ENCODE peak calls at places on chromosomes 6 and 20, in eight cellular contexts. W is WERI-Rb-1; S is fibroblast of mammary gland; J is EL; H is sciatic nerve; T is ovary; Y is NCI-H774; N is stimulated activated CD4-positive, alpha-beta T cell treated with anti-CD3 and anti-CD28 coated beads, Interleukin-2, amount 100 ng/mL, for 48 hours. Q is an unnamed sample.

GRCh38 chr6:153015094-153015645 is 12.7 kb upstream of the MTRF1L start:
- DNase-seq in W (no peak), S (no peak), J (peak; percentile 4), H (no peak), T (no peak), Y (no peak), N (no peak), Q (no peak)

GRCh38 chr6:141482773-141483172 is 650.0 kb upstream of the GJE1 start:
- DNase-seq in W (no peak), S (peak; percentile 66), J (peak; percentile 21), H (no peak), T (no peak), Y (peak; percentile 57), N (no peak), Q (no peak)

GRCh38 chr6:73309784-73310502 is 44.1 kb downstream of the DPPA5 start:
- DNase-seq in W (peak; percentile 58), S (peak; percentile 55), J (peak; percentile 76), H (peak; percentile 64), T (peak; percentile 70), Y (peak; percentile 81), N (peak; percentile 55), Q (peak; percentile 65)

GRCh38 chr6:129351807-129352206 is 358.2 kb downstream of the ARHGAP18 start:
- DNase-seq in W (no peak), S (no peak), J (no peak), H (no peak), T (no peak), Y (no peak), N (no peak), Q (no peak)

GRCh38 chr6:147506704-147507114 is 1.8 kb upstream of the SAMD5 start:
- DNase-seq in W (peak; percentile 79), S (peak; percentile 49), J (peak; percentile 55), H (peak; percentile 88), T (peak; percentile 80), Y (peak; percentile 67), N (peak; percentile 67), Q (peak; percentile 18)

GRCh38 chr6:92538296-92538695 is 881.1 kb downstream of the EPHA7 start:
- DNase-seq in W (no peak), S (no peak), J (no peak), H (no peak), T (no peak), Y (no peak), N (no peak), Q (no peak)

GRCh38 chr20:57736738-57737347 is 27.0 kb upstream of the PMEPA1 start:
- DNase-seq in W (no peak), S (no peak), J (no peak), H (no peak), T (no peak), Y (no peak), N (no peak), Q (no peak)

GRCh38 chr6:8658391-8658790 is 223.0 kb upstream of the SLC35B3 start:
- DNase-seq in W (no peak), S (no peak), J (no peak), H (no peak), T (no peak), Y (no peak), N (no peak), Q (no peak)

GRCh38 chr20:1150218-1150617 is 31.8 kb downstream of the PSMF1 start:
- DNase-seq in W (no peak), S (peak; percentile 61), J (no peak), H (no peak), T (no peak), Y (no peak), N (no peak), Q (no peak)

GRCh38 chr6:39404312-39404711 is 81.8 kb upstream of the KCNK16 start:
- DNase-seq in W (no peak), S (no peak), J (no peak), H (no peak), T (no peak), Y (no peak), N (no peak), Q (no peak)

GRCh38 chr6:35948725-35949124 is 27.8 kb upstream of the SRPK1 start:
- DNase-seq in W (peak; percentile 84), S (peak; percentile 41), J (peak; percentile 37), H (no peak), T (no peak), Y (no peak), N (no peak), Q (no peak)

GRCh38 chr20:19974621-19975435 is 42.3 kb upstream of the NAA20 start:
- DNase-seq in W (no peak), S (peak; percentile 95), J (peak; percentile 88), H (peak; percentile 90), T (peak; percentile 90), Y (no peak), N (no peak), Q (no peak)

GRCh38 chr6:219641-220198 is 72.6 kb upstream of the DUSP22 start:
- DNase-seq in W (no peak), S (peak; percentile 63), J (peak; percentile 58), H (peak; percentile 80), T (no peak), Y (no peak), N (no peak), Q (no peak)

GRCh38 chr6:39381535-39382140 is 59.1 kb upstream of the KCNK16 start:
- DNase-seq in W (peak; percentile 90), S (no peak), J (no peak), H (no peak), T (no peak), Y (no peak), N (no peak), Q (no peak)

GRCh38 chr6:10014561-10014960 is 400.3 kb downstream of the TFAP2A start:
- DNase-seq in W (no peak), S (no peak), J (peak; percentile 50), H (no peak), T (no peak), Y (no peak), N (no peak), Q (no peak)

GRCh38 chr6:129994410-129994809 is 24.0 kb upstream of the L3MBTL3 start:
- DNase-seq in W (no peak), S (no peak), J (no peak), H (no peak), T (no peak), Y (no peak), N (no peak), Q (no peak)

GRCh38 chr6:75524322-75524972 is 30.8 kb upstream of the FILIP1 start:
- DNase-seq in W (peak; percentile 53), S (peak; percentile 62), J (peak; percentile 97), H (no peak), T (no peak), Y (no peak), N (no peak), Q (no peak)

GRCh38 chr20:57698191-57698866 is 11.5 kb downstream of the PMEPA1 start:
- DNase-seq in W (no peak), S (peak; percentile 97), J (peak; percentile 99), H (no peak), T (no peak), Y (no peak), N (peak; percentile 59), Q (peak; percentile 59)

GRCh38 chr20:51313275-51313898 is 229.1 kb downstream of the NFATC2 start:
- DNase-seq in W (no peak), S (peak; percentile 29), J (no peak), H (no peak), T (no peak), Y (no peak), N (no peak), Q (no peak)

GRCh38 chr6:101830501-101831031 is 437.1 kb downstream of the GRIK2 start:
- DNase-seq in W (no peak), S (peak; percentile 28), J (peak; percentile 63), H (no peak), T (no peak), Y (no peak), N (no peak), Q (no peak)

GRCh38 chr6:26420607-26421235 is 18.6 kb downstream of the BTN3A1 start:
- DNase-seq in W (peak; percentile 68), S (peak; percentile 46), J (peak; percentile 63), H (no peak), T (peak; percentile 42), Y (no peak), N (no peak), Q (no peak)

GRCh38 chr20:61455508-61456215 is 203.6 kb downstream of the CDH4 start:
- DNase-seq in W (no peak), S (no peak), J (no peak), H (no peak), T (no peak), Y (no peak), N (no peak), Q (no peak)

GRCh38 chr6:148109732-148110131 is 232.9 kb upstream of the SASH1 start:
- DNase-seq in W (peak; percentile 11), S (no peak), J (no peak), H (no peak), T (no peak), Y (no peak), N (no peak), Q (no peak)

GRCh38 chr20:41304002-41304401 is 13.5 kb downstream of the ZHX3 start:
- DNase-seq in W (no peak), S (no peak), J (no peak), H (no peak), T (no peak), Y (no peak), N (no peak), Q (no peak)

GRCh38 chr6:147648936-147649335 is 140.4 kb downstream of the SAMD5 start:
- DNase-seq in W (no peak), S (no peak), J (peak; percentile 43), H (no peak), T (no peak), Y (no peak), N (no peak), Q (no peak)

GRCh38 chr6:163031931-163032330 is 304.2 kb downstream of the PACRG start:
- DNase-seq in W (no peak), S (no peak), J (no peak), H (no peak), T (no peak), Y (no peak), N (no peak), Q (no peak)

GRCh38 chr20:20603339-20603990 is 109.0 kb downstream of the RALGAPA2 start:
- DNase-seq in W (peak; percentile 82), S (no peak), J (no peak), H (no peak), T (no peak), Y (peak; percentile 7), N (no peak), Q (no peak)

Q was measured in activated CD4-positive, alpha-beta T cell treated with anti-CD3 and anti-CD28 coated beads for 24 hours.